ENCODE peak calls at places on chromosomes 3 and 15, in eight cellular contexts. One of them, this sample, is unnamed.

GRCh38 chr15:64774556-64775523 is 549 bp downstream of the RBPMS2 start:
- DNase-seq in retinal pigment epithelial cell: no peak
- DNase-seq in EL: peak
- DNase-seq in C1 segment of cervical spinal cord: no peak
- DNase-seq in lower leg skin: no peak
- DNase-seq in GOT3: no peak
- DNase-seq in mucosa of descending colon: peak
- DNase-seq in ELR: peak
- DNase-seq in this sample: no peak

GRCh38 chr3:72555714-72556113 is 292.5 kb downstream of the SHQ1 start:
- DNase-seq in retinal pigment epithelial cell: no peak
- DNase-seq in EL: no peak
- DNase-seq in C1 segment of cervical spinal cord: no peak
- DNase-seq in lower leg skin: no peak
- DNase-seq in GOT3: no peak
- DNase-seq in mucosa of descending colon: no peak
- DNase-seq in ELR: no peak
- DNase-seq in this sample: no peak

GRCh38 chr3:89851974-89852621 is 744.7 kb downstream of the EPHA3 start:
- DNase-seq in retinal pigment epithelial cell: peak
- DNase-seq in EL: no peak
- DNase-seq in C1 segment of cervical spinal cord: peak
- DNase-seq in lower leg skin: no peak
- DNase-seq in GOT3: no peak
- DNase-seq in mucosa of descending colon: peak
- DNase-seq in ELR: peak
- DNase-seq in this sample: no peak

GRCh38 chr15:70259030-70259424 is 161.3 kb upstream of the TLE3 start:
- DNase-seq in retinal pigment epithelial cell: peak
- DNase-seq in EL: peak
- DNase-seq in C1 segment of cervical spinal cord: peak
- DNase-seq in lower leg skin: peak
- DNase-seq in GOT3: no peak
- DNase-seq in mucosa of descending colon: peak
- DNase-seq in ELR: peak
- DNase-seq in this sample: peak

GRCh38 chr15:38370079-38370478 is 83.8 kb upstream of the FAM98B start:
- DNase-seq in retinal pigment epithelial cell: peak
- DNase-seq in EL: peak
- DNase-seq in C1 segment of cervical spinal cord: no peak
- DNase-seq in lower leg skin: no peak
- DNase-seq in GOT3: no peak
- DNase-seq in mucosa of descending colon: no peak
- DNase-seq in ELR: no peak
- DNase-seq in this sample: no peak

GRCh38 chr3:126514161-126514560 is 3.4 kb downstream of the UROC1 start:
- DNase-seq in retinal pigment epithelial cell: no peak
- DNase-seq in EL: no peak
- DNase-seq in C1 segment of cervical spinal cord: no peak
- DNase-seq in lower leg skin: no peak
- DNase-seq in GOT3: no peak
- DNase-seq in mucosa of descending colon: no peak
- DNase-seq in ELR: no peak
- DNase-seq in this sample: no peak

GRCh38 chr3:193396451-193397244 is 18.1 kb upstream of the ATP13A5 start:
- DNase-seq in retinal pigment epithelial cell: no peak
- DNase-seq in EL: no peak
- DNase-seq in C1 segment of cervical spinal cord: no peak
- DNase-seq in lower leg skin: no peak
- DNase-seq in GOT3: no peak
- DNase-seq in mucosa of descending colon: no peak
- DNase-seq in ELR: no peak
- DNase-seq in this sample: no peak

GRCh38 chr3:69542265-69543079 is 156.6 kb upstream of the FRMD4B start:
- DNase-seq in retinal pigment epithelial cell: no peak
- DNase-seq in EL: no peak
- DNase-seq in C1 segment of cervical spinal cord: peak
- DNase-seq in lower leg skin: no peak
- DNase-seq in GOT3: no peak
- DNase-seq in mucosa of descending colon: no peak
- DNase-seq in ELR: no peak
- DNase-seq in this sample: no peak

GRCh38 chr15:82159922-82160321 is 102.6 kb downstream of the EFL1 start:
- DNase-seq in retinal pigment epithelial cell: peak
- DNase-seq in EL: peak
- DNase-seq in C1 segment of cervical spinal cord: no peak
- DNase-seq in lower leg skin: no peak
- DNase-seq in GOT3: no peak
- DNase-seq in mucosa of descending colon: no peak
- DNase-seq in ELR: peak
- DNase-seq in this sample: no peak

GRCh38 chr15:83444936-83445335 is 2.2 kb upstream of the SH3GL3 start:
- DNase-seq in retinal pigment epithelial cell: no peak
- DNase-seq in EL: no peak
- DNase-seq in C1 segment of cervical spinal cord: peak
- DNase-seq in lower leg skin: no peak
- DNase-seq in GOT3: no peak
- DNase-seq in mucosa of descending colon: no peak
- DNase-seq in ELR: no peak
- DNase-seq in this sample: no peak

GRCh38 chr15:60389261-60390077 is 8.3 kb downstream of the ANXA2 start:
- DNase-seq in retinal pigment epithelial cell: no peak
- DNase-seq in EL: peak
- DNase-seq in C1 segment of cervical spinal cord: no peak
- DNase-seq in lower leg skin: no peak
- DNase-seq in GOT3: no peak
- DNase-seq in mucosa of descending colon: no peak
- DNase-seq in ELR: no peak
- DNase-seq in this sample: no peak

GRCh38 chr15:89450076-89451006 is 46.0 kb downstream of the RHCG start:
- DNase-seq in retinal pigment epithelial cell: no peak
- DNase-seq in EL: no peak
- DNase-seq in C1 segment of cervical spinal cord: peak
- DNase-seq in lower leg skin: no peak
- DNase-seq in GOT3: no peak
- DNase-seq in mucosa of descending colon: no peak
- DNase-seq in ELR: no peak
- DNase-seq in this sample: no peak

GRCh38 chr3:190166948-190167347 is 46.3 kb upstream of the P3H2 start:
- DNase-seq in retinal pigment epithelial cell: no peak
- DNase-seq in EL: no peak
- DNase-seq in C1 segment of cervical spinal cord: no peak
- DNase-seq in lower leg skin: no peak
- DNase-seq in GOT3: no peak
- DNase-seq in mucosa of descending colon: no peak
- DNase-seq in ELR: no peak
- DNase-seq in this sample: no peak

GRCh38 chr3:52286777-52287110 is 884 bp upstream of the GLYCTK start:
- DNase-seq in retinal pigment epithelial cell: no peak
- DNase-seq in EL: no peak
- DNase-seq in C1 segment of cervical spinal cord: no peak
- DNase-seq in lower leg skin: no peak
- DNase-seq in GOT3: no peak
- DNase-seq in mucosa of descending colon: no peak
- DNase-seq in ELR: no peak
- DNase-seq in this sample: no peak

GRCh38 chr15:37101634-37102314 is 1.4 kb upstream of the MEIS2 start:
- DNase-seq in retinal pigment epithelial cell: no peak
- DNase-seq in EL: peak
- DNase-seq in C1 segment of cervical spinal cord: peak
- DNase-seq in lower leg skin: no peak
- DNase-seq in GOT3: no peak
- DNase-seq in mucosa of descending colon: peak
- DNase-seq in ELR: peak
- DNase-seq in this sample: peak

GRCh38 chr3:55118453-55118852 is 190.6 kb upstream of the LRTM1 start:
- DNase-seq in retinal pigment epithelial cell: no peak
- DNase-seq in EL: no peak
- DNase-seq in C1 segment of cervical spinal cord: no peak
- DNase-seq in lower leg skin: no peak
- DNase-seq in GOT3: no peak
- DNase-seq in mucosa of descending colon: no peak
- DNase-seq in ELR: no peak
- DNase-seq in this sample: no peak